ENCODE peak calls at places on chromosomes 5 and 9, in six cellular contexts. One of them, this sample, is unnamed.

GRCh38 chr9:121559183-121559582 is 59.5 kb upstream of the GGTA1 start:
- DNase-seq in T1000: no peak
- DNase-seq in T-helper 1 cell: no peak
- DNase-seq in HTR-8/SVneo: no peak
- DNase-seq in WERI-Rb-1: no peak
- DNase-seq in fibroblast of pulmonary artery: peak
- DNase-seq in this sample: no peak

GRCh38 chr5:71939452-71939932 is 167.8 kb upstream of the MAP1B start:
- DNase-seq in WERI-Rb-1: peak
- DNase-seq in T1000: no peak
- DNase-seq in HTR-8/SVneo: no peak
- DNase-seq in fibroblast of pulmonary artery: no peak
- DNase-seq in T-helper 1 cell: no peak
- DNase-seq in this sample: no peak

GRCh38 chr9:97412628-97413382 is 909 bp downstream of the TDRD7 start:
- DNase-seq in HTR-8/SVneo: peak
- DNase-seq in WERI-Rb-1: no peak
- DNase-seq in T-helper 1 cell: no peak
- DNase-seq in fibroblast of pulmonary artery: no peak
- DNase-seq in T1000: no peak
- DNase-seq in this sample: no peak

GRCh38 chr9:708182-708555 is 133.3 kb upstream of the DMRT1 start:
- DNase-seq in WERI-Rb-1: no peak
- DNase-seq in T1000: no peak
- DNase-seq in fibroblast of pulmonary artery: no peak
- DNase-seq in HTR-8/SVneo: no peak
- DNase-seq in T-helper 1 cell: no peak
- DNase-seq in this sample: no peak

GRCh38 chr5:178520851-178521250 is 69.3 kb downstream of the COL23A1 start:
- DNase-seq in T-helper 1 cell: no peak
- DNase-seq in HTR-8/SVneo: no peak
- DNase-seq in T1000: no peak
- DNase-seq in fibroblast of pulmonary artery: no peak
- DNase-seq in WERI-Rb-1: no peak
- DNase-seq in this sample: no peak

GRCh38 chr9:127985011-127985410 is 4.2 kb upstream of the EEIG1 start:
- DNase-seq in T-helper 1 cell: no peak
- DNase-seq in T1000: no peak
- DNase-seq in HTR-8/SVneo: no peak
- DNase-seq in WERI-Rb-1: no peak
- DNase-seq in fibroblast of pulmonary artery: no peak
- DNase-seq in this sample: no peak

GRCh38 chr9:34976441-34976840 is 13.1 kb upstream of the DNAJB5 start:
- DNase-seq in WERI-Rb-1: no peak
- DNase-seq in T-helper 1 cell: no peak
- DNase-seq in HTR-8/SVneo: no peak
- DNase-seq in T1000: no peak
- DNase-seq in fibroblast of pulmonary artery: no peak
- DNase-seq in this sample: no peak

GRCh38 chr5:141844414-141845097 is 33.7 kb downstream of the PCDH1 start:
- DNase-seq in fibroblast of pulmonary artery: no peak
- DNase-seq in WERI-Rb-1: no peak
- DNase-seq in T1000: no peak
- DNase-seq in T-helper 1 cell: no peak
- DNase-seq in HTR-8/SVneo: no peak
- DNase-seq in this sample: no peak